ENCODE peak calls at places on chromosomes 16 and 17, in seven cellular contexts. S is NCI-H748 treated with DMSO at 0.1 percent for 48 hours; E is MG63; A is hippocampal formation; F is heart left ventricle; L is epithelial cell of esophagus; U is stimulated activated CD8-positive, alpha-beta memory T cell treated with anti-CD3 and anti-CD28 coated beads, Interleukin-4, amount 100 ng/mL, for 48 hours. P is an unnamed sample.

GRCh38 chr16:57846078-57846697 is 43.9 kb upstream of the KIFC3 start:
- DNase-seq in E (no peak), U (no peak), L (no peak), S (no peak), F (no peak), A (no peak), P (no peak)

GRCh38 chr16:369866-370436 is 387 bp downstream of the MRPL28 start:
- DNase-seq in E (no peak), S (no peak), U (no peak), F (no peak), L (peak; percentile 25), A (no peak), P (no peak)

GRCh38 chr16:30142672-30143346 is 19.8 kb upstream of the MAPK3 start:
- DNase-seq in L (no peak), S (peak; percentile 2), E (no peak), A (no peak), U (no peak), F (no peak), P (no peak)

GRCh38 chr17:17546399-17547185 is 44.9 kb downstream of the PEMT start:
- DNase-seq in S (no peak), E (no peak), A (no peak), L (no peak), U (no peak), F (no peak), P (no peak)

GRCh38 chr17:8131844-8132441 is 8.0 kb upstream of the HES7 start:
- DNase-seq in F (no peak), S (no peak), A (no peak), E (no peak), U (no peak), L (peak; percentile 63), P (peak; percentile 49)

GRCh38 chr17:1324201-1324750 is 44.8 kb downstream of the TRARG1 start:
- DNase-seq in U (no peak), A (no peak), F (no peak), E (no peak), L (no peak), S (no peak), P (no peak)

GRCh38 chr16:87365021-87365713 is 18.4 kb downstream of the FBXO31 start:
- DNase-seq in U (no peak), E (no peak), S (no peak), F (no peak), A (no peak), L (no peak), P (no peak)

GRCh38 chr17:66814026-66814425 is 20.9 kb upstream of the CACNG5 start:
- DNase-seq in L (no peak), A (no peak), F (no peak), E (no peak), S (no peak), U (no peak), P (no peak)

GRCh38 chr17:44314869-44315661 is 6.7 kb downstream of the RUNDC3A start:
- DNase-seq in L (peak; percentile 72), F (no peak), U (peak; percentile 70), S (peak; percentile 15), E (peak; percentile 28), A (no peak), P (peak; percentile 44)

GRCh38 chr16:21277045-21277926 is 804 bp downstream of the CRYM start:
- DNase-seq in F (no peak), A (no peak), U (no peak), L (no peak), E (peak; percentile 2), S (peak; percentile 2), P (no peak)

GRCh38 chr17:51224615-51225262 is 35.1 kb downstream of the MBTD1 start:
- DNase-seq in F (no peak), A (no peak), U (no peak), E (no peak), S (no peak), L (no peak), P (no peak)

GRCh38 chr16:83530293-83530692 is 277.5 kb upstream of the HSBP1 start:
- DNase-seq in E (peak; percentile 21), A (no peak), F (no peak), S (no peak), U (no peak), L (no peak), P (no peak)

GRCh38 chr16:22216191-22216831 is 10.2 kb downstream of the EEF2K start:
- DNase-seq in U (no peak), E (peak; percentile 80), F (no peak), L (no peak), S (no peak), A (no peak), P (peak; percentile 50)

GRCh38 chr17:16040710-16041251 is 41.2 kb downstream of the TTC19 start:
- DNase-seq in F (no peak), E (peak; percentile 29), S (no peak), L (no peak), U (no peak), A (peak; percentile 72), P (no peak)

GRCh38 chr17:79031996-79032875 is 8.3 kb downstream of the C1QTNF1 start:
- DNase-seq in E (no peak), S (no peak), U (no peak), L (no peak), F (no peak), A (no peak), P (no peak)

GRCh38 chr17:57385975-57386374 is 129.7 kb downstream of the MSI2 start:
- DNase-seq in S (no peak), L (no peak), A (no peak), F (no peak), E (no peak), U (no peak), P (no peak)

GRCh38 chr16:82660078-82660645 is 33.4 kb downstream of the CDH13 start:
- DNase-seq in S (no peak), E (peak; percentile 54), U (peak; percentile 59), L (peak; percentile 67), F (no peak), A (no peak), P (peak; percentile 83)

GRCh38 chr16:87132361-87133014 is 184.7 kb downstream of the C16orf95 start:
- DNase-seq in S (no peak), F (no peak), A (peak; percentile 28), L (no peak), E (no peak), U (no peak), P (no peak)

GRCh38 chr16:30700491-30700890 is 1.5 kb downstream of the SRCAP start:
- DNase-seq in E (peak; percentile 24), A (no peak), S (no peak), L (no peak), U (no peak), F (peak; percentile 59), P (no peak)

GRCh38 chr17:82023447-82024241 is 539 bp downstream of the LRRC45 start:
- DNase-seq in U (peak; percentile 55), S (no peak), L (no peak), A (no peak), F (no peak), E (no peak), P (peak; percentile 41)

GRCh38 chr17:36978810-36979584 is 30.2 kb downstream of the AATF start:
- DNase-seq in U (no peak), E (no peak), F (no peak), L (peak; percentile 70), A (no peak), S (no peak), P (no peak)

GRCh38 chr17:80817861-80818260 is 173.8 kb upstream of the CHMP6 start:
- DNase-seq in E (no peak), S (no peak), L (peak; percentile 67), U (no peak), A (no peak), F (no peak), P (peak; percentile 27)

GRCh38 chr17:60959696-60960095 is 282.0 kb downstream of the BCAS3 start:
- DNase-seq in L (no peak), E (no peak), U (no peak), S (no peak), A (no peak), F (no peak), P (no peak)

GRCh38 chr16:65936096-65936495 is 430.4 kb upstream of the CDH5 start:
- DNase-seq in E (no peak), L (no peak), A (no peak), S (no peak), U (no peak), F (no peak), P (no peak)